ENCODE peak calls at places on chromosomes 3 and 15, in seven cellular contexts. H is uterus; C is stimulated activated naive CD8-positive, alpha-beta T cell treated with anti-CD3 and anti-CD28 coated beads, Interleukin-15, amount 100 ng/mL, for 72 hours; E is COR-L47; O is G401; Z is NCI-H2081; S is left ventricle myocardium superior. X is an unnamed sample.
A peak's percentile ranks its signal among the peaks of the same experiment; 100 is the strongest.

GRCh38 chr3:40780341-40780800 is 255.6 kb downstream of the ZNF621 start:
- DNase-seq in H (peak; percentile 81), C (no peak), E (no peak), O (peak; percentile 86), Z (no peak), S (peak; percentile 86), X (peak; percentile 85)

GRCh38 chr15:40314723-40315276 is 7.1 kb upstream of the PLCB2 start:
- DNase-seq in H (no peak), C (no peak), E (no peak), O (no peak), Z (no peak), S (no peak), X (no peak)

GRCh38 chr15:35958021-35958420 is 412.1 kb upstream of the DPH6 start:
- DNase-seq in H (no peak), C (no peak), E (peak; percentile 89), O (no peak), Z (peak; percentile 93), S (no peak), X (no peak)

GRCh38 chr15:97684249-97684648 is 276.3 kb upstream of the ARRDC4 start:
- DNase-seq in H (no peak), C (no peak), E (no peak), O (no peak), Z (peak; percentile 81), S (no peak), X (no peak)

GRCh38 chr15:41491889-41492288 is 1.8 kb upstream of the ITPKA start:
- DNase-seq in H (no peak), C (no peak), E (no peak), O (no peak), Z (no peak), S (no peak), X (no peak)

GRCh38 chr3:89326997-89327396 is 219.6 kb downstream of the EPHA3 start:
- DNase-seq in H (no peak), C (no peak), E (no peak), O (no peak), Z (no peak), S (no peak), X (no peak)

GRCh38 chr3:46350262-46350565 is 3.7 kb upstream of the CCR2 start:
- DNase-seq in H (no peak), C (no peak), E (no peak), O (no peak), Z (no peak), S (no peak), X (no peak)

GRCh38 chr3:50237754-50238548 is 1.9 kb downstream of the GNAI2 start:
- DNase-seq in H (peak; percentile 79), C (peak; percentile 85), E (peak; percentile 47), O (peak; percentile 33), Z (peak; percentile 84), S (peak; percentile 93), X (peak; percentile 84)

GRCh38 chr15:70559223-70559823 is 204.0 kb downstream of the UACA start:
- DNase-seq in H (no peak), C (peak; percentile 47), E (no peak), O (no peak), Z (no peak), S (peak; percentile 48), X (peak; percentile 25)

GRCh38 chr3:107297597-107297996 is 79.6 kb upstream of the CCDC54 start:
- DNase-seq in H (no peak), C (no peak), E (no peak), O (no peak), Z (no peak), S (no peak), X (no peak)

GRCh38 chr15:88312941-88313579 is 56.5 kb upstream of the NTRK3 start:
- DNase-seq in H (no peak), C (no peak), E (no peak), O (no peak), Z (no peak), S (no peak), X (no peak)

GRCh38 chr3:46549408-46549904 is 16.6 kb downstream of the LRRC2 start:
- DNase-seq in H (no peak), C (no peak), E (no peak), O (no peak), Z (no peak), S (no peak), X (no peak)

GRCh38 chr3:38662544-38662943 is 13.1 kb upstream of the SCN5A start:
- DNase-seq in H (no peak), C (no peak), E (peak; percentile 30), O (peak; percentile 7), Z (peak; percentile 42), S (no peak), X (no peak)

GRCh38 chr3:185940951-185941350 is 3.1 kb upstream of the TRA2B start:
- DNase-seq in H (no peak), C (no peak), E (no peak), O (no peak), Z (no peak), S (no peak), X (no peak)

GRCh38 chr15:55937040-55937439 is 56.4 kb downstream of the NEDD4 start:
- DNase-seq in H (no peak), C (no peak), E (no peak), O (no peak), Z (no peak), S (no peak), X (no peak)

GRCh38 chr15:89150762-89151305 is 62.6 kb downstream of the ABHD2 start:
- DNase-seq in H (no peak), C (no peak), E (no peak), O (no peak), Z (peak; percentile 45), S (no peak), X (no peak)

GRCh38 chr3:9349321-9350117 is 13.3 kb upstream of the THUMPD3 start:
- DNase-seq in H (no peak), C (no peak), E (no peak), O (no peak), Z (no peak), S (no peak), X (no peak)

GRCh38 chr3:62013931-62014330 is 359.4 kb downstream of the FEZF2 start:
- DNase-seq in H (no peak), C (no peak), E (no peak), O (no peak), Z (no peak), S (no peak), X (no peak)

GRCh38 chr3:151265866-151266265 is 12.5 kb downstream of the P2RY14 start:
- DNase-seq in H (no peak), C (no peak), E (no peak), O (no peak), Z (peak; percentile 26), S (no peak), X (no peak)

GRCh38 chr3:142723968-142724681 is at the start of gene TRPC1:
- DNase-seq in H (peak; percentile 76), C (peak; percentile 75), E (peak; percentile 94), O (peak; percentile 89), Z (peak; percentile 93), S (peak; percentile 84), X (peak; percentile 71)

GRCh38 chr3:72100062-72100511 is 315.1 kb upstream of the PROK2 start:
- DNase-seq in H (no peak), C (no peak), E (no peak), O (no peak), Z (no peak), S (peak; percentile 33), X (no peak)

GRCh38 chr15:44427756-44428724 is 611 bp downstream of the CTDSPL2 start:
- DNase-seq in H (no peak), C (no peak), E (peak; percentile 64), O (no peak), Z (peak; percentile 77), S (no peak), X (no peak)

GRCh38 chr3:127497166-127497565 is 93.4 kb downstream of the TPRA1 start:
- DNase-seq in H (no peak), C (no peak), E (no peak), O (no peak), Z (no peak), S (no peak), X (no peak)

GRCh38 chr3:58612825-58613224 is 35.6 kb upstream of the FAM107A start:
- DNase-seq in H (no peak), C (no peak), E (no peak), O (no peak), Z (no peak), S (peak; percentile 63), X (no peak)

GRCh38 chr3:49020335-49021212 is 1.3 kb upstream of the NDUFAF3 start:
- DNase-seq in H (peak; percentile 51), C (peak; percentile 41), E (no peak), O (no peak), Z (peak; percentile 12), S (peak; percentile 76), X (peak; percentile 77)